ENCODE peak calls at places on chromosomes 3 and 15, in eight cellular contexts. K is stimulated activated CD8-positive, alpha-beta memory T cell treated with anti-CD3 and anti-CD28 coated beads, Interleukin-15, amount 100 ng/mL, for 1 hour; Q is head of caudate nucleus; R is germinal center; S is brain microvascular endothelial cell; O is T follicular helper cell; X is mucosa of gallbladder; E is stromal cell of bone marrow. Z is an unnamed sample.

GRCh38 chr3:131193671-131194291 is 167.1 kb downstream of the NEK11 start:
- DNase-seq in K (no peak), Q (no peak), R (no peak), S (no peak), O (no peak), X (no peak), E (no peak), Z (no peak)

GRCh38 chr3:61593630-61594029 is 32.3 kb downstream of the PTPRG start:
- DNase-seq in K (no peak), Q (no peak), R (no peak), S (no peak), O (no peak), X (no peak), E (no peak), Z (no peak)

GRCh38 chr3:129327510-129327909 is 48.8 kb downstream of the HMCES start:
- DNase-seq in K (no peak), Q (no peak), R (no peak), S (no peak), O (no peak), X (no peak), E (no peak), Z (no peak)

GRCh38 chr3:100335137-100335833 is 728 bp downstream of the NIT2 start:
- DNase-seq in K (no peak), Q (no peak), R (peak; percentile 21), S (no peak), O (no peak), X (no peak), E (no peak), Z (no peak)

GRCh38 chr3:43852066-43852465 is 161.3 kb downstream of the ABHD5 start:
- DNase-seq in K (no peak), Q (no peak), R (no peak), S (peak; percentile 40), O (no peak), X (no peak), E (peak; percentile 31), Z (no peak)

GRCh38 chr3:112647122-112647521 is 6.2 kb upstream of the CCDC80 start:
- DNase-seq in K (no peak), Q (no peak), R (no peak), S (peak; percentile 89), O (no peak), X (no peak), E (no peak), Z (no peak)

GRCh38 chr15:74895830-74896229 is 6.0 kb downstream of the MPI start:
- DNase-seq in K (no peak), Q (no peak), R (no peak), S (no peak), O (no peak), X (no peak), E (no peak), Z (no peak)

GRCh38 chr15:90160781-90161727 is 40.1 kb upstream of the SEMA4B start:
- DNase-seq in K (no peak), Q (no peak), R (no peak), S (no peak), O (no peak), X (peak; percentile 86), E (no peak), Z (peak; percentile 95)

GRCh38 chr15:100879461-100880138 is at the start of gene ALDH1A3:
- DNase-seq in K (no peak), Q (no peak), R (peak; percentile 37), S (no peak), O (no peak), X (no peak), E (peak; percentile 27), Z (no peak)

GRCh38 chr3:188581791-188582190 is 427.8 kb downstream of the LPP start:
- DNase-seq in K (no peak), Q (no peak), R (peak; percentile 33), S (no peak), O (no peak), X (no peak), E (no peak), Z (no peak)

GRCh38 chr3:197368330-197368729 is 69.9 kb upstream of the DLG1 start:
- DNase-seq in K (no peak), Q (no peak), R (no peak), S (no peak), O (no peak), X (no peak), E (no peak), Z (no peak)

GRCh38 chr15:69869881-69870465 is 227.7 kb downstream of the TLE3 start:
- DNase-seq in K (no peak), Q (no peak), R (no peak), S (no peak), O (no peak), X (no peak), E (no peak), Z (no peak)

GRCh38 chr3:53084310-53085001 is 38.6 kb upstream of the SFMBT1 start:
- DNase-seq in K (no peak), Q (peak; percentile 43), R (no peak), S (no peak), O (no peak), X (no peak), E (no peak), Z (no peak)

GRCh38 chr3:131110087-131110486 is 83.4 kb downstream of the NEK11 start:
- DNase-seq in K (no peak), Q (no peak), R (no peak), S (peak; percentile 74), O (no peak), X (no peak), E (no peak), Z (no peak)

GRCh38 chr3:49020335-49021212 is 1.3 kb upstream of the NDUFAF3 start:
- DNase-seq in K (no peak), Q (no peak), R (peak; percentile 42), S (no peak), O (no peak), X (peak; percentile 37), E (no peak), Z (peak; percentile 75)

GRCh38 chr3:20080956-20081554 is 40.8 kb downstream of the KAT2B start:
- DNase-seq in K (peak; percentile 15), Q (peak; percentile 39), R (no peak), S (no peak), O (no peak), X (peak; percentile 72), E (no peak), Z (peak; percentile 68)

GRCh38 chr3:16059700-16060357 is 114.7 kb upstream of the GALNT15 start:
- DNase-seq in K (no peak), Q (no peak), R (no peak), S (peak; percentile 52), O (no peak), X (no peak), E (peak; percentile 49), Z (no peak)